ENCODE peak calls at places on chromosome 2, in nine cellular contexts. One of them, this sample, is unnamed.

GRCh38 chr2:26555246-26556133 is 77.6 kb upstream of the OTOF start:
- DNase-seq in NCI-H2081: no peak
- DNase-seq in neuronal stem cell: no peak
- DNase-seq in astrocyte of the hippocampus: no peak
- DNase-seq in AG08396: no peak
- DNase-seq in SK-N-DZ: no peak
- DNase-seq in CD4-positive, CD25-positive, alpha-beta regulatory T cell: no peak
- DNase-seq in stimulated activated CD4-positive, alpha-beta T cell treated with anti-CD3 and anti-CD28 coated beads, Interleukin-2, amount 100 ng/mL, for 48 hours: no peak
- DNase-seq in T1000: no peak
- DNase-seq in this sample: no peak

GRCh38 chr2:36800381-36800780 is 103.9 kb downstream of the VIT start:
- DNase-seq in NCI-H2081: no peak
- DNase-seq in neuronal stem cell: no peak
- DNase-seq in astrocyte of the hippocampus: no peak
- DNase-seq in AG08396: no peak
- DNase-seq in SK-N-DZ: no peak
- DNase-seq in CD4-positive, CD25-positive, alpha-beta regulatory T cell: no peak
- DNase-seq in stimulated activated CD4-positive, alpha-beta T cell treated with anti-CD3 and anti-CD28 coated beads, Interleukin-2, amount 100 ng/mL, for 48 hours: peak
- DNase-seq in T1000: no peak
- DNase-seq in this sample: no peak

GRCh38 chr2:200625317-200625716 is 39.5 kb downstream of the AOX1 start:
- DNase-seq in NCI-H2081: no peak
- DNase-seq in neuronal stem cell: no peak
- DNase-seq in astrocyte of the hippocampus: no peak
- DNase-seq in AG08396: no peak
- DNase-seq in SK-N-DZ: no peak
- DNase-seq in CD4-positive, CD25-positive, alpha-beta regulatory T cell: no peak
- DNase-seq in stimulated activated CD4-positive, alpha-beta T cell treated with anti-CD3 and anti-CD28 coated beads, Interleukin-2, amount 100 ng/mL, for 48 hours: no peak
- DNase-seq in T1000: no peak
- DNase-seq in this sample: no peak

GRCh38 chr2:139891636-139892035 is 1111.4 kb upstream of the NXPH2 start:
- DNase-seq in NCI-H2081: no peak
- DNase-seq in neuronal stem cell: no peak
- DNase-seq in astrocyte of the hippocampus: no peak
- DNase-seq in AG08396: no peak
- DNase-seq in SK-N-DZ: no peak
- DNase-seq in CD4-positive, CD25-positive, alpha-beta regulatory T cell: no peak
- DNase-seq in stimulated activated CD4-positive, alpha-beta T cell treated with anti-CD3 and anti-CD28 coated beads, Interleukin-2, amount 100 ng/mL, for 48 hours: no peak
- DNase-seq in T1000: no peak
- DNase-seq in this sample: no peak

GRCh38 chr2:188664391-188664790 is 309.8 kb upstream of the COL3A1 start:
- DNase-seq in NCI-H2081: no peak
- DNase-seq in neuronal stem cell: no peak
- DNase-seq in astrocyte of the hippocampus: no peak
- DNase-seq in AG08396: no peak
- DNase-seq in SK-N-DZ: no peak
- DNase-seq in CD4-positive, CD25-positive, alpha-beta regulatory T cell: no peak
- DNase-seq in stimulated activated CD4-positive, alpha-beta T cell treated with anti-CD3 and anti-CD28 coated beads, Interleukin-2, amount 100 ng/mL, for 48 hours: no peak
- DNase-seq in T1000: no peak
- DNase-seq in this sample: no peak

GRCh38 chr2:215727507-215728503 is 285.5 kb downstream of the MREG start:
- DNase-seq in NCI-H2081: no peak
- DNase-seq in neuronal stem cell: no peak
- DNase-seq in astrocyte of the hippocampus: peak
- DNase-seq in AG08396: no peak
- DNase-seq in SK-N-DZ: no peak
- DNase-seq in CD4-positive, CD25-positive, alpha-beta regulatory T cell: no peak
- DNase-seq in stimulated activated CD4-positive, alpha-beta T cell treated with anti-CD3 and anti-CD28 coated beads, Interleukin-2, amount 100 ng/mL, for 48 hours: no peak
- DNase-seq in T1000: no peak
- DNase-seq in this sample: no peak

GRCh38 chr2:96771792-96772618 is 11.3 kb downstream of the CNNM4 start:
- DNase-seq in NCI-H2081: no peak
- DNase-seq in neuronal stem cell: no peak
- DNase-seq in astrocyte of the hippocampus: no peak
- DNase-seq in AG08396: no peak
- DNase-seq in SK-N-DZ: no peak
- DNase-seq in CD4-positive, CD25-positive, alpha-beta regulatory T cell: no peak
- DNase-seq in stimulated activated CD4-positive, alpha-beta T cell treated with anti-CD3 and anti-CD28 coated beads, Interleukin-2, amount 100 ng/mL, for 48 hours: no peak
- DNase-seq in T1000: no peak
- DNase-seq in this sample: no peak

GRCh38 chr2:7811073-7811472 is 870.8 kb upstream of the ID2 start:
- DNase-seq in NCI-H2081: no peak
- DNase-seq in neuronal stem cell: no peak
- DNase-seq in astrocyte of the hippocampus: no peak
- DNase-seq in AG08396: no peak
- DNase-seq in SK-N-DZ: no peak
- DNase-seq in CD4-positive, CD25-positive, alpha-beta regulatory T cell: no peak
- DNase-seq in stimulated activated CD4-positive, alpha-beta T cell treated with anti-CD3 and anti-CD28 coated beads, Interleukin-2, amount 100 ng/mL, for 48 hours: no peak
- DNase-seq in T1000: no peak
- DNase-seq in this sample: no peak

GRCh38 chr2:190722061-190722759 is 73.3 kb downstream of the NAB1 start:
- DNase-seq in NCI-H2081: no peak
- DNase-seq in neuronal stem cell: no peak
- DNase-seq in astrocyte of the hippocampus: no peak
- DNase-seq in AG08396: no peak
- DNase-seq in SK-N-DZ: no peak
- DNase-seq in CD4-positive, CD25-positive, alpha-beta regulatory T cell: no peak
- DNase-seq in stimulated activated CD4-positive, alpha-beta T cell treated with anti-CD3 and anti-CD28 coated beads, Interleukin-2, amount 100 ng/mL, for 48 hours: peak
- DNase-seq in T1000: no peak
- DNase-seq in this sample: no peak

GRCh38 chr2:225582355-225583116 is 183.0 kb downstream of the NYAP2 start:
- DNase-seq in NCI-H2081: no peak
- DNase-seq in neuronal stem cell: no peak
- DNase-seq in astrocyte of the hippocampus: no peak
- DNase-seq in AG08396: no peak
- DNase-seq in SK-N-DZ: no peak
- DNase-seq in CD4-positive, CD25-positive, alpha-beta regulatory T cell: no peak
- DNase-seq in stimulated activated CD4-positive, alpha-beta T cell treated with anti-CD3 and anti-CD28 coated beads, Interleukin-2, amount 100 ng/mL, for 48 hours: no peak
- DNase-seq in T1000: no peak
- DNase-seq in this sample: no peak

GRCh38 chr2:147449323-147450080 is 395.3 kb upstream of the ACVR2A start:
- DNase-seq in NCI-H2081: peak
- DNase-seq in neuronal stem cell: peak
- DNase-seq in astrocyte of the hippocampus: peak
- DNase-seq in AG08396: no peak
- DNase-seq in SK-N-DZ: no peak
- DNase-seq in CD4-positive, CD25-positive, alpha-beta regulatory T cell: peak
- DNase-seq in stimulated activated CD4-positive, alpha-beta T cell treated with anti-CD3 and anti-CD28 coated beads, Interleukin-2, amount 100 ng/mL, for 48 hours: peak
- DNase-seq in T1000: no peak
- DNase-seq in this sample: no peak

GRCh38 chr2:176675557-176676256 is 406.5 kb downstream of the MTX2 start:
- DNase-seq in NCI-H2081: peak
- DNase-seq in neuronal stem cell: no peak
- DNase-seq in astrocyte of the hippocampus: no peak
- DNase-seq in AG08396: no peak
- DNase-seq in SK-N-DZ: no peak
- DNase-seq in CD4-positive, CD25-positive, alpha-beta regulatory T cell: no peak
- DNase-seq in stimulated activated CD4-positive, alpha-beta T cell treated with anti-CD3 and anti-CD28 coated beads, Interleukin-2, amount 100 ng/mL, for 48 hours: no peak
- DNase-seq in T1000: no peak
- DNase-seq in this sample: no peak

GRCh38 chr2:37985333-37985732 is 60.2 kb downstream of the RMDN2 start:
- DNase-seq in NCI-H2081: no peak
- DNase-seq in neuronal stem cell: no peak
- DNase-seq in astrocyte of the hippocampus: peak
- DNase-seq in AG08396: peak
- DNase-seq in SK-N-DZ: no peak
- DNase-seq in CD4-positive, CD25-positive, alpha-beta regulatory T cell: no peak
- DNase-seq in stimulated activated CD4-positive, alpha-beta T cell treated with anti-CD3 and anti-CD28 coated beads, Interleukin-2, amount 100 ng/mL, for 48 hours: no peak
- DNase-seq in T1000: no peak
- DNase-seq in this sample: peak

GRCh38 chr2:69945900-69946299 is 15.5 kb downstream of the ASPRV1 start:
- DNase-seq in NCI-H2081: no peak
- DNase-seq in neuronal stem cell: no peak
- DNase-seq in astrocyte of the hippocampus: no peak
- DNase-seq in AG08396: no peak
- DNase-seq in SK-N-DZ: no peak
- DNase-seq in CD4-positive, CD25-positive, alpha-beta regulatory T cell: no peak
- DNase-seq in stimulated activated CD4-positive, alpha-beta T cell treated with anti-CD3 and anti-CD28 coated beads, Interleukin-2, amount 100 ng/mL, for 48 hours: no peak
- DNase-seq in T1000: no peak
- DNase-seq in this sample: no peak

GRCh38 chr2:102632380-102633175 is 13.2 kb downstream of the SLC9A2 start:
- DNase-seq in NCI-H2081: no peak
- DNase-seq in neuronal stem cell: no peak
- DNase-seq in astrocyte of the hippocampus: no peak
- DNase-seq in AG08396: no peak
- DNase-seq in SK-N-DZ: no peak
- DNase-seq in CD4-positive, CD25-positive, alpha-beta regulatory T cell: no peak
- DNase-seq in stimulated activated CD4-positive, alpha-beta T cell treated with anti-CD3 and anti-CD28 coated beads, Interleukin-2, amount 100 ng/mL, for 48 hours: no peak
- DNase-seq in T1000: no peak
- DNase-seq in this sample: no peak

GRCh38 chr2:57728691-57729090 is 317.9 kb upstream of the VRK2 start:
- DNase-seq in NCI-H2081: no peak
- DNase-seq in neuronal stem cell: no peak
- DNase-seq in astrocyte of the hippocampus: no peak
- DNase-seq in AG08396: no peak
- DNase-seq in SK-N-DZ: no peak
- DNase-seq in CD4-positive, CD25-positive, alpha-beta regulatory T cell: no peak
- DNase-seq in stimulated activated CD4-positive, alpha-beta T cell treated with anti-CD3 and anti-CD28 coated beads, Interleukin-2, amount 100 ng/mL, for 48 hours: no peak
- DNase-seq in T1000: no peak
- DNase-seq in this sample: no peak

GRCh38 chr2:237888389-237888788 is 29.0 kb downstream of the RAMP1 start:
- DNase-seq in NCI-H2081: no peak
- DNase-seq in neuronal stem cell: no peak
- DNase-seq in astrocyte of the hippocampus: peak
- DNase-seq in AG08396: peak
- DNase-seq in SK-N-DZ: no peak
- DNase-seq in CD4-positive, CD25-positive, alpha-beta regulatory T cell: no peak
- DNase-seq in stimulated activated CD4-positive, alpha-beta T cell treated with anti-CD3 and anti-CD28 coated beads, Interleukin-2, amount 100 ng/mL, for 48 hours: no peak
- DNase-seq in T1000: no peak
- DNase-seq in this sample: peak

GRCh38 chr2:27723372-27724144 is 48.0 kb upstream of the MRPL33 start:
- DNase-seq in NCI-H2081: peak
- DNase-seq in neuronal stem cell: peak
- DNase-seq in astrocyte of the hippocampus: peak
- DNase-seq in AG08396: peak
- DNase-seq in SK-N-DZ: peak
- DNase-seq in CD4-positive, CD25-positive, alpha-beta regulatory T cell: peak
- DNase-seq in stimulated activated CD4-positive, alpha-beta T cell treated with anti-CD3 and anti-CD28 coated beads, Interleukin-2, amount 100 ng/mL, for 48 hours: peak
- DNase-seq in T1000: peak
- DNase-seq in this sample: no peak

GRCh38 chr2:102606353-102606752 is 13.0 kb upstream of the SLC9A2 start:
- DNase-seq in NCI-H2081: no peak
- DNase-seq in neuronal stem cell: no peak
- DNase-seq in astrocyte of the hippocampus: peak
- DNase-seq in AG08396: no peak
- DNase-seq in SK-N-DZ: no peak
- DNase-seq in CD4-positive, CD25-positive, alpha-beta regulatory T cell: no peak
- DNase-seq in stimulated activated CD4-positive, alpha-beta T cell treated with anti-CD3 and anti-CD28 coated beads, Interleukin-2, amount 100 ng/mL, for 48 hours: no peak
- DNase-seq in T1000: no peak
- DNase-seq in this sample: no peak

GRCh38 chr2:227871375-227871788 is at the start of gene DAW1:
- DNase-seq in NCI-H2081: peak
- DNase-seq in neuronal stem cell: peak
- DNase-seq in astrocyte of the hippocampus: peak
- DNase-seq in AG08396: peak
- DNase-seq in SK-N-DZ: peak
- DNase-seq in CD4-positive, CD25-positive, alpha-beta regulatory T cell: peak
- DNase-seq in stimulated activated CD4-positive, alpha-beta T cell treated with anti-CD3 and anti-CD28 coated beads, Interleukin-2, amount 100 ng/mL, for 48 hours: peak
- DNase-seq in T1000: peak
- DNase-seq in this sample: no peak

GRCh38 chr2:62706721-62707516 is 1.4 kb downstream of the EHBP1 start:
- DNase-seq in NCI-H2081: peak
- DNase-seq in neuronal stem cell: no peak
- DNase-seq in astrocyte of the hippocampus: peak
- DNase-seq in AG08396: no peak
- DNase-seq in SK-N-DZ: peak
- DNase-seq in CD4-positive, CD25-positive, alpha-beta regulatory T cell: no peak
- DNase-seq in stimulated activated CD4-positive, alpha-beta T cell treated with anti-CD3 and anti-CD28 coated beads, Interleukin-2, amount 100 ng/mL, for 48 hours: no peak
- DNase-seq in T1000: no peak
- DNase-seq in this sample: no peak

GRCh38 chr2:69608109-69608508 is 35.4 kb downstream of the AAK1 start:
- DNase-seq in NCI-H2081: no peak
- DNase-seq in neuronal stem cell: no peak
- DNase-seq in astrocyte of the hippocampus: no peak
- DNase-seq in AG08396: no peak
- DNase-seq in SK-N-DZ: no peak
- DNase-seq in CD4-positive, CD25-positive, alpha-beta regulatory T cell: no peak
- DNase-seq in stimulated activated CD4-positive, alpha-beta T cell treated with anti-CD3 and anti-CD28 coated beads, Interleukin-2, amount 100 ng/mL, for 48 hours: no peak
- DNase-seq in T1000: no peak
- DNase-seq in this sample: no peak

GRCh38 chr2:191352536-191352935 is 107.3 kb downstream of the MYO1B start:
- DNase-seq in NCI-H2081: no peak
- DNase-seq in neuronal stem cell: no peak
- DNase-seq in astrocyte of the hippocampus: peak
- DNase-seq in AG08396: peak
- DNase-seq in SK-N-DZ: no peak
- DNase-seq in CD4-positive, CD25-positive, alpha-beta regulatory T cell: no peak
- DNase-seq in stimulated activated CD4-positive, alpha-beta T cell treated with anti-CD3 and anti-CD28 coated beads, Interleukin-2, amount 100 ng/mL, for 48 hours: no peak
- DNase-seq in T1000: no peak
- DNase-seq in this sample: peak

GRCh38 chr2:48397846-48398245 is 132.1 kb upstream of the STON1 start:
- DNase-seq in NCI-H2081: no peak
- DNase-seq in neuronal stem cell: no peak
- DNase-seq in astrocyte of the hippocampus: peak
- DNase-seq in AG08396: no peak
- DNase-seq in SK-N-DZ: no peak
- DNase-seq in CD4-positive, CD25-positive, alpha-beta regulatory T cell: no peak
- DNase-seq in stimulated activated CD4-positive, alpha-beta T cell treated with anti-CD3 and anti-CD28 coated beads, Interleukin-2, amount 100 ng/mL, for 48 hours: no peak
- DNase-seq in T1000: no peak
- DNase-seq in this sample: no peak

GRCh38 chr2:21372654-21373053 is 248.9 kb downstream of the TDRD15 start:
- DNase-seq in NCI-H2081: peak
- DNase-seq in neuronal stem cell: no peak
- DNase-seq in astrocyte of the hippocampus: peak
- DNase-seq in AG08396: no peak
- DNase-seq in SK-N-DZ: no peak
- DNase-seq in CD4-positive, CD25-positive, alpha-beta regulatory T cell: no peak
- DNase-seq in stimulated activated CD4-positive, alpha-beta T cell treated with anti-CD3 and anti-CD28 coated beads, Interleukin-2, amount 100 ng/mL, for 48 hours: no peak
- DNase-seq in T1000: no peak
- DNase-seq in this sample: no peak

GRCh38 chr2:241925821-241926441 is 56.4 kb downstream of the RTP5 start:
- DNase-seq in NCI-H2081: no peak
- DNase-seq in neuronal stem cell: no peak
- DNase-seq in astrocyte of the hippocampus: peak
- DNase-seq in AG08396: no peak
- DNase-seq in SK-N-DZ: no peak
- DNase-seq in CD4-positive, CD25-positive, alpha-beta regulatory T cell: no peak
- DNase-seq in stimulated activated CD4-positive, alpha-beta T cell treated with anti-CD3 and anti-CD28 coated beads, Interleukin-2, amount 100 ng/mL, for 48 hours: no peak
- DNase-seq in T1000: no peak
- DNase-seq in this sample: no peak

GRCh38 chr2:217948341-217948791 is 54.4 kb downstream of the TNS1 start:
- DNase-seq in NCI-H2081: no peak
- DNase-seq in neuronal stem cell: no peak
- DNase-seq in astrocyte of the hippocampus: no peak
- DNase-seq in AG08396: no peak
- DNase-seq in SK-N-DZ: no peak
- DNase-seq in CD4-positive, CD25-positive, alpha-beta regulatory T cell: no peak
- DNase-seq in stimulated activated CD4-positive, alpha-beta T cell treated with anti-CD3 and anti-CD28 coated beads, Interleukin-2, amount 100 ng/mL, for 48 hours: no peak
- DNase-seq in T1000: no peak
- DNase-seq in this sample: no peak

GRCh38 chr2:199382091-199382490 is 75.6 kb downstream of the SATB2 start:
- DNase-seq in NCI-H2081: no peak
- DNase-seq in neuronal stem cell: no peak
- DNase-seq in astrocyte of the hippocampus: peak
- DNase-seq in AG08396: no peak
- DNase-seq in SK-N-DZ: peak
- DNase-seq in CD4-positive, CD25-positive, alpha-beta regulatory T cell: no peak
- DNase-seq in stimulated activated CD4-positive, alpha-beta T cell treated with anti-CD3 and anti-CD28 coated beads, Interleukin-2, amount 100 ng/mL, for 48 hours: no peak
- DNase-seq in T1000: no peak
- DNase-seq in this sample: no peak

GRCh38 chr2:85753525-85754312 is at the start of gene ATOH8:
- DNase-seq in NCI-H2081: peak
- DNase-seq in neuronal stem cell: peak
- DNase-seq in astrocyte of the hippocampus: peak
- DNase-seq in AG08396: peak
- DNase-seq in SK-N-DZ: no peak
- DNase-seq in CD4-positive, CD25-positive, alpha-beta regulatory T cell: no peak
- DNase-seq in stimulated activated CD4-positive, alpha-beta T cell treated with anti-CD3 and anti-CD28 coated beads, Interleukin-2, amount 100 ng/mL, for 48 hours: no peak
- DNase-seq in T1000: no peak
- DNase-seq in this sample: no peak

GRCh38 chr2:165163771-165164170 is 40.1 kb downstream of the SCN3A start:
- DNase-seq in NCI-H2081: no peak
- DNase-seq in neuronal stem cell: no peak
- DNase-seq in astrocyte of the hippocampus: peak
- DNase-seq in AG08396: no peak
- DNase-seq in SK-N-DZ: no peak
- DNase-seq in CD4-positive, CD25-positive, alpha-beta regulatory T cell: no peak
- DNase-seq in stimulated activated CD4-positive, alpha-beta T cell treated with anti-CD3 and anti-CD28 coated beads, Interleukin-2, amount 100 ng/mL, for 48 hours: no peak
- DNase-seq in T1000: no peak
- DNase-seq in this sample: no peak

This sample was measured in GM04504.